ENCODE peak calls at places on chromosomes 7 and 10, in ten cellular contexts. N is HFFc6, V is AG04450, L is Calu3, W is cardiac muscle cell, J is suprapubic skin, I is sigmoid colon, K is PC-3, G is bronchial epithelial cell, H is WTC11. A is an unnamed sample.

GRCh38 chr10:22988581-22989360 is 60.9 kb downstream of the ARMC3 start:
- DNase-seq in V (peak), I (peak), G (peak), L (peak), W (peak), N (peak), J (no peak), K (peak), H (peak), A (no peak)

GRCh38 chr7:40673285-40673684 is 538.5 kb downstream of the SUGCT start:
- DNase-seq in J (no peak), L (no peak), V (peak), G (peak), W (no peak), I (no peak), H (no peak), K (peak), N (peak), A (peak)

GRCh38 chr10:7610651-7611389 is 55.9 kb downstream of the ITIH5 start:
- DNase-seq in I (peak), J (no peak), L (no peak), G (no peak), N (peak), H (no peak), V (peak), W (no peak), K (no peak), A (peak)

GRCh38 chr10:131681656-131682055 is 219.2 kb upstream of the PPP2R2D start:
- DNase-seq in V (no peak), H (peak), J (no peak), I (no peak), N (no peak), K (no peak), L (no peak), G (no peak), W (no peak), A (no peak)

GRCh38 chr7:111312966-111313365 is 222.0 kb downstream of the LRRN3 start:
- DNase-seq in G (peak), J (no peak), N (peak), V (no peak), H (no peak), W (peak), I (no peak), K (peak), L (no peak), A (no peak)

GRCh38 chr7:17357952-17358351 is 59.5 kb downstream of the AHR start:
- DNase-seq in L (no peak), K (no peak), J (no peak), H (no peak), N (no peak), W (no peak), V (no peak), I (no peak), G (no peak), A (no peak)

GRCh38 chr7:17015575-17015974 is 133.8 kb upstream of the AGR3 start:
- DNase-seq in W (no peak), K (no peak), N (peak), L (no peak), H (no peak), I (no peak), J (no peak), G (no peak), V (no peak), A (peak)

GRCh38 chr10:3323865-3324498 is 151.4 kb upstream of the PITRM1 start:
- DNase-seq in J (no peak), L (no peak), G (peak), V (no peak), I (no peak), H (no peak), K (peak), N (peak), W (no peak), A (no peak)

GRCh38 chr7:2181077-2181854 is 51.5 kb downstream of the MAD1L1 start:
- DNase-seq in I (no peak), W (no peak), H (no peak), K (no peak), J (no peak), G (no peak), N (no peak), V (no peak), L (no peak), A (no peak)

GRCh38 chr7:121961491-121961890 is 88.5 kb downstream of the PTPRZ1 start:
- DNase-seq in V (no peak), N (no peak), H (no peak), J (no peak), W (no peak), G (no peak), I (no peak), K (no peak), L (no peak), A (no peak)

GRCh38 chr7:121966538-121967332 is 93.8 kb downstream of the PTPRZ1 start:
- DNase-seq in K (no peak), J (no peak), H (no peak), G (peak), L (no peak), I (no peak), N (no peak), V (no peak), W (no peak), A (no peak)

GRCh38 chr7:121960678-121961461 is 87.9 kb downstream of the PTPRZ1 start:
- DNase-seq in W (no peak), H (no peak), K (peak), J (no peak), G (peak), I (no peak), V (peak), L (no peak), N (peak), A (peak)
- TF ChIP-seq CTCF in W (no peak), H (no peak), K (no peak), J (no peak), G (no peak), I (no peak), V (no peak), L (no peak), N (no peak), A (peak)

GRCh38 chr10:13399236-13399635 is 51.1 kb upstream of the SEPHS1 start:
- DNase-seq in N (no peak), K (peak), W (no peak), G (no peak), H (no peak), L (no peak), V (no peak), I (no peak), J (no peak), A (no peak)
- TF ChIP-seq CTCF in N (no peak), K (peak), W (no peak), G (no peak), H (no peak), L (no peak), V (no peak), I (no peak), J (no peak), A (no peak)

DNA sequence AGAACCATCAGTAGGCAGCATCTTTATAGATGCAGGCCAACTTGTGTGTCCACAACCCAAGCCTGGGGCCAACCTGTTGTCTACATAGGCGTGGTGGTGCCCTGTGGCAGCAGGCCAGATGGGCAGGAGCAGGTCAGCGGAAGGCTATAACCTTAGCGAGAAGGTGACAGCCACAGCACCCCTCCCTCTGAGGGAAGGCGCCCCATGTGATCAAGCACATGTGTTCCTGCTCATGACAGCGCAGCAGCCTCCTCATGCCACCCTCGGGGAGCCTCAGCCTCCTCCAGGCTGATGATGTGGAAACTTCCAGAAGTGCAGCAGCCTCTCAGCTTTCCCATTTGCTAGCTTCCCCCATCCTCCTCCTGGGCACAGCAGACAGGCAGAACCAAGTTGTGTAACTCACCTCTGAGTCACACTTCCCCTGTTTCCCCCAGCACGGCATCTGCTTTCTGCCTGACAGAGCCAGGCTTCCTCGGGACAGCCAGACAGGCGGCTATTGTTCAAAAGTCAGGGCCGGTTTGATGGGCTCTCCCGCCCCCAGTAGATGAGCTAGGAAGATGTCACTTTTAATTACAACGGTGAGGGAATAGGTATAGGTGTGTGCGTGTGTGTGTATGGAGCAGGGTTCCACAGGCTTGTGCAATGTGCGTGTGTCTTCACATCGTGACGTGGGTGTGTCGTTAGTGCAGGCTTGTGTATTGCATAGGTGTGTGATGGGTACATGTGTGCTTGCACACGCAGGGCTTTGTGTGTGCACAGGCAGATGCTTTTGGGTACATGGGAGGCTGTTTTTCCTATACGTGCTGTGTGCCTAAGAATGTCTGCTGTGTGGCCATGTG is 311.9 kb upstream of the ZMIZ1 start:
- DNase-seq in J (peak), K (peak), N (peak), G (peak), I (peak), V (peak), L (peak), W (no peak), H (no peak), A (peak)
- TF ChIP-seq CTCF in J (no peak), K (peak), N (no peak), G (no peak), I (no peak), V (no peak), L (no peak), W (no peak), H (no peak), A (no peak)

GRCh38 chr10:58150290-58150689 is 117.4 kb downstream of the IPMK start:
- DNase-seq in W (no peak), H (no peak), K (no peak), I (no peak), J (no peak), N (no peak), G (no peak), V (no peak), L (no peak), A (no peak)

GRCh38 chr10:58157076-58157766 is 110.5 kb downstream of the IPMK start:
- DNase-seq in N (peak), G (peak), V (peak), I (no peak), W (no peak), J (no peak), L (peak), H (no peak), K (peak), A (peak)

GRCh38 chr10:58153751-58154150 is 113.9 kb downstream of the IPMK start:
- DNase-seq in V (no peak), J (no peak), W (no peak), N (no peak), K (no peak), H (no peak), L (no peak), I (no peak), G (no peak), A (no peak)

GRCh38 chr10:58152698-58153263 is 114.9 kb downstream of the IPMK start:
- DNase-seq in N (peak), J (no peak), K (peak), V (peak), H (peak), G (peak), W (peak), I (no peak), L (peak), A (no peak)
- TF ChIP-seq CTCF in N (peak), J (peak), K (peak), V (peak), H (peak), G (peak), W (peak), I (peak), L (peak), A (peak)

GRCh38 chr7:134447383-134447782 is 11.5 kb downstream of the AKR1B1 start:
- DNase-seq in J (no peak), W (no peak), L (no peak), H (no peak), K (no peak), I (no peak), N (no peak), V (no peak), G (no peak), A (no peak)
- TF ChIP-seq CTCF in J (no peak), W (no peak), L (no peak), H (no peak), K (no peak), I (no peak), N (peak), V (no peak), G (no peak), A (no peak)

A was measured in AG04449.